ENCODE peak calls at places on chromosomes 4 and X, in six cellular contexts. One of them, this sample, is unnamed.
A peak's percentile ranks its signal among the peaks of the same experiment; 100 is the strongest.

GRCh38 chr4:7103599-7104365 is 35.9 kb upstream of the GRPEL1 start:
- DNase-seq in neural crest cell: peak; percentile 20
- DNase-seq in neural progenitor cell: peak; percentile 76
- DNase-seq in NCI-H510A: no peak
- DNase-seq in mesendoderm: peak; percentile 4
- DNase-seq in BJ: no peak
- DNase-seq in this sample: no peak

GRCh38 chr4:89245459-89245858 is 62.1 kb downstream of the GPRIN3 start:
- DNase-seq in neural crest cell: no peak
- DNase-seq in BJ: no peak
- DNase-seq in mesendoderm: no peak
- DNase-seq in neural progenitor cell: no peak
- DNase-seq in NCI-H510A: peak; percentile 70
- DNase-seq in this sample: no peak

GRCh38 chr4:16439771-16440170 is 213.5 kb upstream of the TAPT1 start:
- DNase-seq in BJ: no peak
- DNase-seq in neural progenitor cell: no peak
- DNase-seq in mesendoderm: no peak
- DNase-seq in neural crest cell: no peak
- DNase-seq in NCI-H510A: no peak
- DNase-seq in this sample: no peak

GRCh38 chr4:184287697-184288255 is 70.1 kb upstream of the ENPP6 start:
- DNase-seq in BJ: no peak
- DNase-seq in neural progenitor cell: peak; percentile 15
- DNase-seq in NCI-H510A: peak; percentile 32
- DNase-seq in neural crest cell: no peak
- DNase-seq in mesendoderm: peak; percentile 23
- DNase-seq in this sample: no peak

GRCh38 chr4:180091710-180092109 is 2151.5 kb upstream of the TENM3 start:
- DNase-seq in mesendoderm: no peak
- DNase-seq in BJ: no peak
- DNase-seq in NCI-H510A: no peak
- DNase-seq in neural progenitor cell: no peak
- DNase-seq in neural crest cell: no peak
- DNase-seq in this sample: no peak

GRCh38 chr4:153488006-153488718 is 22.0 kb downstream of the TMEM131L start:
- DNase-seq in NCI-H510A: no peak
- DNase-seq in neural crest cell: no peak
- DNase-seq in BJ: no peak
- DNase-seq in mesendoderm: no peak
- DNase-seq in neural progenitor cell: no peak
- DNase-seq in this sample: no peak

GRCh38 chr4:24473309-24473721 is 111.0 kb downstream of the DHX15 start:
- DNase-seq in mesendoderm: peak; percentile 65
- DNase-seq in NCI-H510A: no peak
- DNase-seq in neural crest cell: no peak
- DNase-seq in neural progenitor cell: peak; percentile 56
- DNase-seq in BJ: no peak
- DNase-seq in this sample: no peak

GRCh38 chr4:82643994-82644730 is 82.4 kb upstream of the TMEM150C start:
- DNase-seq in NCI-H510A: no peak
- DNase-seq in neural progenitor cell: no peak
- DNase-seq in neural crest cell: no peak
- DNase-seq in mesendoderm: no peak
- DNase-seq in BJ: peak; percentile 74
- DNase-seq in this sample: no peak

GRCh38 chrX:115639481-115639880 is 78.5 kb downstream of the PLS3 start:
- DNase-seq in neural crest cell: no peak
- DNase-seq in mesendoderm: no peak
- DNase-seq in BJ: no peak
- DNase-seq in neural progenitor cell: peak; percentile 34
- DNase-seq in NCI-H510A: no peak
- DNase-seq in this sample: no peak

GRCh38 chrX:25389276-25389675 is 373.5 kb upstream of the ARX start:
- DNase-seq in mesendoderm: no peak
- DNase-seq in neural crest cell: no peak
- DNase-seq in BJ: no peak
- DNase-seq in neural progenitor cell: no peak
- DNase-seq in NCI-H510A: no peak
- DNase-seq in this sample: no peak

GRCh38 chrX:112672788-112673560 is 6.8 kb downstream of the LHFPL1 start:
- DNase-seq in mesendoderm: no peak
- DNase-seq in neural crest cell: no peak
- DNase-seq in NCI-H510A: no peak
- DNase-seq in neural progenitor cell: no peak
- DNase-seq in BJ: no peak
- DNase-seq in this sample: no peak

GRCh38 chrX:132046533-132046932 is 23.4 kb downstream of the STK26 start:
- DNase-seq in BJ: no peak
- DNase-seq in neural progenitor cell: no peak
- DNase-seq in mesendoderm: peak; percentile 42
- DNase-seq in neural crest cell: no peak
- DNase-seq in NCI-H510A: no peak
- DNase-seq in this sample: no peak

GRCh38 chrX:31301203-31301602 is 229.4 kb upstream of the FTHL17 start:
- DNase-seq in mesendoderm: no peak
- DNase-seq in BJ: no peak
- DNase-seq in neural progenitor cell: no peak
- DNase-seq in neural crest cell: no peak
- DNase-seq in NCI-H510A: no peak
- DNase-seq in this sample: no peak

GRCh38 chr4:175421506-175421905 is 390.6 kb downstream of the GPM6A start:
- DNase-seq in BJ: no peak
- DNase-seq in mesendoderm: peak; percentile 13
- DNase-seq in neural crest cell: no peak
- DNase-seq in NCI-H510A: no peak
- DNase-seq in neural progenitor cell: no peak
- DNase-seq in this sample: no peak

GRCh38 chrX:110180176-110180927 is 137.5 kb downstream of the AMMECR1 start:
- DNase-seq in BJ: no peak
- DNase-seq in neural crest cell: no peak
- DNase-seq in neural progenitor cell: no peak
- DNase-seq in NCI-H510A: no peak
- DNase-seq in mesendoderm: peak; percentile 27
- DNase-seq in this sample: peak; percentile 16

GRCh38 chr4:52192697-52193096 is 141.6 kb downstream of the SPATA18 start:
- DNase-seq in BJ: no peak
- DNase-seq in NCI-H510A: no peak
- DNase-seq in neural progenitor cell: peak; percentile 7
- DNase-seq in neural crest cell: no peak
- DNase-seq in mesendoderm: no peak
- DNase-seq in this sample: no peak

GRCh38 chrX:112521658-112522057 is 158.1 kb downstream of the LHFPL1 start:
- DNase-seq in BJ: no peak
- DNase-seq in NCI-H510A: no peak
- DNase-seq in neural crest cell: no peak
- DNase-seq in neural progenitor cell: no peak
- DNase-seq in mesendoderm: no peak
- DNase-seq in this sample: no peak

GRCh38 chr4:78020677-78021076 is 36.4 kb upstream of the FRAS1 start:
- DNase-seq in NCI-H510A: peak; percentile 31
- DNase-seq in neural progenitor cell: no peak
- DNase-seq in mesendoderm: peak; percentile 44
- DNase-seq in BJ: no peak
- DNase-seq in neural crest cell: no peak
- DNase-seq in this sample: no peak

GRCh38 chrX:13983734-13984133 is 46.0 kb downstream of the GEMIN8 start:
- DNase-seq in neural progenitor cell: no peak
- DNase-seq in neural crest cell: no peak
- DNase-seq in NCI-H510A: no peak
- DNase-seq in mesendoderm: no peak
- DNase-seq in BJ: no peak
- DNase-seq in this sample: no peak

GRCh38 chr4:122921971-122922876 is at the start of gene NUDT6:
- DNase-seq in neural progenitor cell: peak; percentile 88
- DNase-seq in BJ: no peak
- DNase-seq in NCI-H510A: peak; percentile 29
- DNase-seq in mesendoderm: peak; percentile 84
- DNase-seq in neural crest cell: peak; percentile 50
- DNase-seq in this sample: no peak

GRCh38 chr4:118350961-118351360 is 1.8 kb downstream of the PRSS12 start:
- DNase-seq in neural crest cell: no peak
- DNase-seq in neural progenitor cell: no peak
- DNase-seq in BJ: no peak
- DNase-seq in mesendoderm: no peak
- DNase-seq in NCI-H510A: no peak
- DNase-seq in this sample: no peak

GRCh38 chrX:150899191-150899757 is 806 bp upstream of the CD99L2 start:
- DNase-seq in mesendoderm: peak; percentile 59
- DNase-seq in BJ: no peak
- DNase-seq in NCI-H510A: peak; percentile 33
- DNase-seq in neural crest cell: peak; percentile 5
- DNase-seq in neural progenitor cell: peak; percentile 65
- DNase-seq in this sample: no peak

GRCh38 chr4:39834269-39834668 is 136.3 kb downstream of the UBE2K start:
- DNase-seq in neural crest cell: no peak
- DNase-seq in NCI-H510A: no peak
- DNase-seq in mesendoderm: no peak
- DNase-seq in BJ: no peak
- DNase-seq in neural progenitor cell: no peak
- DNase-seq in this sample: no peak

GRCh38 chrX:152892999-152893605 is 4.8 kb upstream of the ZNF185 start:
- DNase-seq in BJ: no peak
- DNase-seq in NCI-H510A: no peak
- DNase-seq in neural crest cell: no peak
- DNase-seq in neural progenitor cell: peak; percentile 21
- DNase-seq in mesendoderm: no peak
- DNase-seq in this sample: no peak

GRCh38 chr4:146333187-146333894 is 119.0 kb downstream of the REELD1 start:
- DNase-seq in neural crest cell: no peak
- DNase-seq in neural progenitor cell: no peak
- DNase-seq in BJ: peak; percentile 20
- DNase-seq in mesendoderm: no peak
- DNase-seq in NCI-H510A: no peak
- DNase-seq in this sample: no peak

GRCh38 chrX:123771449-123772064 is 38.7 kb upstream of the THOC2 start:
- DNase-seq in NCI-H510A: no peak
- DNase-seq in neural crest cell: no peak
- DNase-seq in neural progenitor cell: no peak
- DNase-seq in mesendoderm: no peak
- DNase-seq in BJ: no peak
- DNase-seq in this sample: no peak

GRCh38 chr4:45350438-45350837 is 624.1 kb upstream of the GNPDA2 start:
- DNase-seq in BJ: no peak
- DNase-seq in NCI-H510A: no peak
- DNase-seq in neural crest cell: no peak
- DNase-seq in neural progenitor cell: no peak
- DNase-seq in mesendoderm: no peak
- DNase-seq in this sample: no peak

GRCh38 chr4:155543126-155543765 is 123.4 kb upstream of the GUCY1A1 start:
- DNase-seq in mesendoderm: no peak
- DNase-seq in NCI-H510A: no peak
- DNase-seq in BJ: no peak
- DNase-seq in neural crest cell: no peak
- DNase-seq in neural progenitor cell: no peak
- DNase-seq in this sample: no peak

GRCh38 chrX:111467896-111468295 is 43.5 kb upstream of the SERTM2 start:
- DNase-seq in mesendoderm: no peak
- DNase-seq in neural progenitor cell: no peak
- DNase-seq in neural crest cell: no peak
- DNase-seq in BJ: no peak
- DNase-seq in NCI-H510A: no peak
- DNase-seq in this sample: no peak

GRCh38 chr4:5365071-5366008 is 314.1 kb downstream of the STK32B start:
- DNase-seq in NCI-H510A: no peak
- DNase-seq in BJ: peak; percentile 96
- DNase-seq in neural progenitor cell: no peak
- DNase-seq in neural crest cell: no peak
- DNase-seq in mesendoderm: peak; percentile 74
- DNase-seq in this sample: peak; percentile 39

GRCh38 chr4:187294861-187295260 is 571.2 kb upstream of the FAT1 start:
- DNase-seq in BJ: no peak
- DNase-seq in neural crest cell: no peak
- DNase-seq in neural progenitor cell: no peak
- DNase-seq in NCI-H510A: no peak
- DNase-seq in mesendoderm: no peak
- DNase-seq in this sample: no peak

GRCh38 chr4:182133033-182133432 is 110.2 kb upstream of the TENM3 start:
- DNase-seq in NCI-H510A: no peak
- DNase-seq in neural progenitor cell: no peak
- DNase-seq in mesendoderm: no peak
- DNase-seq in BJ: no peak
- DNase-seq in neural crest cell: no peak
- DNase-seq in this sample: no peak

This sample was measured in HCT116.